ENCODE peak calls at places on chromosome 5, in five cellular contexts. E, W, N, F and R are unnamed samples.

GRCh38 chr5:104757915-104758314 is 1195.3 kb upstream of the NUDT12 start:
- DNase-seq in N (no peak), W (no peak), F (no peak), E (no peak), R (no peak)

GRCh38 chr5:55601209-55601618 is 66.5 kb upstream of the PLPP1 start:
- DNase-seq in W (no peak), N (peak), E (no peak), F (peak), R (peak)

GRCh38 chr5:52077941-52078825 is 694.9 kb downstream of the ISL1 start:
- DNase-seq in E (no peak), N (no peak), F (no peak), W (no peak), R (no peak)

GRCh38 chr5:172939045-172939444 is 20.2 kb upstream of the RPL26L1 start:
- DNase-seq in F (peak), W (no peak), E (peak), N (peak), R (no peak)

GRCh38 chr5:168314735-168315411 is 23.4 kb downstream of the WWC1 start:
- DNase-seq in F (peak), W (no peak), N (peak), E (no peak), R (peak)

GRCh38 chr5:83055166-83055565 is 22.0 kb downstream of the TMEM167A start:
- DNase-seq in E (no peak), W (no peak), N (no peak), F (no peak), R (no peak)

GRCh38 chr5:177439518-177440053 is 7.0 kb upstream of the PRR7 start:
- DNase-seq in W (no peak), F (no peak), N (no peak), E (no peak), R (no peak)

GRCh38 chr5:173595826-173596225 is 20.6 kb downstream of the BOD1 start:
- DNase-seq in F (no peak), E (no peak), W (no peak), N (no peak), R (no peak)

GRCh38 chr5:176497852-176498251 is 39.4 kb downstream of the RNF44 start:
- DNase-seq in F (peak), N (peak), W (no peak), E (no peak), R (no peak)

GRCh38 chr5:113047733-113048652 is 71.4 kb downstream of the DCP2 start:
- DNase-seq in W (no peak), F (no peak), E (no peak), N (no peak), R (no peak)